ENCODE peak calls at places on chromosomes 1 and 21, in nine cellular contexts. J, H, N, E, Z, Y, U, A and B are unnamed samples.

GRCh38 chr1:9590945-9591668 is 2.4 kb downstream of the TMEM201 start:
- DNase-seq in U (no peak), Z (peak), A (no peak), Y (no peak), H (no peak), J (no peak), E (no peak), N (no peak), B (no peak)

GRCh38 chr1:169634877-169635276 is 5.0 kb upstream of the SELP start:
- DNase-seq in Y (no peak), E (no peak), N (no peak), J (no peak), A (no peak), Z (no peak), H (no peak), U (no peak), B (no peak)

GRCh38 chr1:236391008-236391407 is 3.1 kb upstream of the EDARADD start:
- DNase-seq in J (no peak), Z (no peak), Y (no peak), E (no peak), A (peak), N (no peak), U (no peak), H (no peak), B (no peak)

GRCh38 chr1:167186771-167187170 is 33.9 kb upstream of the POU2F1 start:
- DNase-seq in A (no peak), N (no peak), Y (no peak), U (no peak), H (no peak), J (no peak), E (no peak), Z (no peak), B (no peak)

GRCh38 chr1:29555043-29555620 is 318.8 kb downstream of the PTPRU start:
- DNase-seq in Y (no peak), Z (peak), J (no peak), U (no peak), N (no peak), H (no peak), A (no peak), E (no peak), B (no peak)

GRCh38 chr1:230240446-230241076 is 173.5 kb downstream of the GALNT2 start:
- DNase-seq in J (peak), Y (no peak), H (no peak), U (no peak), N (peak), A (no peak), E (no peak), Z (no peak), B (no peak)

GRCh38 chr1:47991187-47991586 is 6.0 kb downstream of the TRABD2B start:
- DNase-seq in H (peak), Y (no peak), N (peak), J (peak), E (peak), Z (no peak), A (no peak), U (no peak), B (no peak)

GRCh38 chr21:26877015-26877414 is 31.8 kb upstream of the ADAMTS1 start:
- DNase-seq in Z (no peak), Y (no peak), H (no peak), N (no peak), A (no peak), E (no peak), U (no peak), J (no peak), B (no peak)

GRCh38 chr1:9680828-9681227 is 29.3 kb downstream of the PIK3CD start:
- DNase-seq in J (no peak), N (no peak), Z (no peak), U (no peak), H (no peak), A (no peak), Y (no peak), E (no peak), B (no peak)

GRCh38 chr1:22563671-22564612 is 653 bp downstream of the EPHA8 start:
- DNase-seq in H (no peak), U (no peak), Z (no peak), J (no peak), N (no peak), Y (no peak), A (no peak), E (no peak), B (no peak)

GRCh38 chr1:27137022-27137542 is 17.8 kb downstream of the SLC9A1 start:
- DNase-seq in E (no peak), H (peak), Y (peak), A (peak), J (no peak), N (no peak), Z (peak), U (peak), B (peak)

GRCh38 chr1:184890539-184890973 is 83.8 kb downstream of the NIBAN1 start:
- DNase-seq in J (no peak), U (no peak), Z (no peak), E (peak), Y (no peak), H (no peak), N (peak), A (no peak), B (peak)

GRCh38 chr21:41121785-41122415 is 46.1 kb upstream of the BACE2 start:
- DNase-seq in Z (peak), H (peak), A (peak), Y (peak), N (peak), J (peak), E (peak), U (peak), B (peak)

GRCh38 chr1:9111357-9111691 is 17.6 kb downstream of the GPR157 start:
- DNase-seq in J (no peak), Y (no peak), E (no peak), N (no peak), H (no peak), A (no peak), U (no peak), Z (no peak), B (no peak)

GRCh38 chr1:226784081-226785049 is 45.3 kb upstream of the ITPKB start:
- DNase-seq in N (peak), A (no peak), H (no peak), E (peak), U (no peak), Z (no peak), J (peak), Y (no peak), B (no peak)

GRCh38 chr1:235041201-235041600 is 87.4 kb downstream of the TOMM20 start:
- DNase-seq in N (no peak), H (no peak), Y (no peak), E (no peak), U (no peak), Z (peak), J (no peak), A (no peak), B (no peak)

GRCh38 chr1:202577381-202577780 is 132.9 kb downstream of the SYT2 start:
- DNase-seq in E (peak), H (peak), Y (no peak), J (peak), A (peak), Z (no peak), U (no peak), N (no peak), B (no peak)

GRCh38 chr1:46205794-46206193 is 2.7 kb downstream of the LURAP1 start:
- DNase-seq in E (no peak), U (no peak), H (no peak), Z (no peak), Y (no peak), A (no peak), J (no peak), N (no peak), B (peak)

GRCh38 chr1:230127105-230128054 is 60.3 kb downstream of the GALNT2 start:
- DNase-seq in Y (no peak), A (peak), N (no peak), U (no peak), Z (no peak), J (no peak), H (peak), E (no peak), B (no peak)

GRCh38 chr1:35454175-35454574 is 103.0 kb downstream of the KIAA0319L start:
- DNase-seq in E (no peak), U (no peak), N (no peak), Z (no peak), A (no peak), H (no peak), J (no peak), Y (no peak), B (no peak)

GRCh38 chr1:89808429-89809117 is 12.3 kb upstream of the LRRC8D start:
- DNase-seq in U (no peak), H (peak), N (peak), Y (no peak), J (peak), E (peak), Z (no peak), A (no peak), B (no peak)

GRCh38 chr21:25938673-25939395 is 204.1 kb downstream of the GABPA start:
- DNase-seq in A (no peak), E (peak), U (no peak), H (peak), N (no peak), Y (no peak), J (no peak), Z (no peak), B (peak)

GRCh38 chr1:223233410-223234163 is 90.5 kb upstream of the TLR5 start:
- DNase-seq in E (peak), A (peak), J (peak), N (peak), Y (no peak), H (peak), Z (no peak), U (no peak), B (peak)

GRCh38 chr1:113452921-113453770 is 62.8 kb downstream of the MAGI3 start:
- DNase-seq in U (peak), N (peak), E (peak), Y (no peak), A (peak), J (peak), H (peak), Z (no peak), B (no peak)

GRCh38 chr1:111570781-111571181 is 48.8 kb upstream of the RAP1A start:
- DNase-seq in U (peak), N (peak), Z (no peak), E (peak), A (peak), H (peak), J (peak), Y (no peak), B (no peak)

GRCh38 chr21:15774590-15774989 is 44.8 kb downstream of the USP25 start:
- DNase-seq in Z (no peak), A (no peak), J (peak), H (no peak), E (peak), N (peak), U (no peak), Y (no peak), B (no peak)

GRCh38 chr1:47558601-47559593 is 121.1 kb downstream of the FOXD2 start:
- DNase-seq in A (no peak), J (no peak), N (no peak), E (no peak), H (no peak), Y (peak), U (peak), Z (no peak), B (no peak)

GRCh38 chr1:170910273-170910672 is 25.1 kb upstream of the MROH9 start:
- DNase-seq in Y (no peak), N (peak), Z (no peak), J (peak), A (no peak), E (peak), H (no peak), U (no peak), B (no peak)
- H3K4me3 ChIP-seq in Y (no peak), N (no peak), Z (no peak), J (no peak), A (no peak), E (no peak), H (no peak), U (no peak), B (no peak)

GRCh38 chr1:3612123-3612522 is 815 bp upstream of the MEGF6 start:
- DNase-seq in J (no peak), U (no peak), E (no peak), Z (no peak), Y (no peak), N (no peak), A (no peak), H (no peak), B (no peak)

GRCh38 chr1:3610165-3610822 is 1.0 kb downstream of the MEGF6 start:
- DNase-seq in A (no peak), N (peak), E (peak), Z (no peak), Y (no peak), J (peak), U (no peak), H (peak), B (no peak)

GRCh38 chr1:3609769-3610157 is 1.5 kb downstream of the MEGF6 start:
- DNase-seq in A (no peak), E (no peak), Z (no peak), U (no peak), H (peak), J (no peak), N (no peak), Y (no peak), B (no peak)

GRCh38 chr1:3611170-3612019 is at the start of gene MEGF6:
- DNase-seq in Y (peak), N (no peak), J (peak), Z (peak), U (peak), E (peak), H (peak), A (peak), B (peak)

GRCh38 chr1:3610823-3611169 is 512 bp downstream of the MEGF6 start:
- DNase-seq in A (no peak), N (no peak), E (no peak), H (peak), Z (no peak), J (no peak), U (no peak), Y (no peak), B (no peak)
- H3K4me3 ChIP-seq in A (no peak), N (no peak), E (peak), H (peak), Z (peak), J (no peak), U (peak), Y (peak), B (peak)

DNA sequence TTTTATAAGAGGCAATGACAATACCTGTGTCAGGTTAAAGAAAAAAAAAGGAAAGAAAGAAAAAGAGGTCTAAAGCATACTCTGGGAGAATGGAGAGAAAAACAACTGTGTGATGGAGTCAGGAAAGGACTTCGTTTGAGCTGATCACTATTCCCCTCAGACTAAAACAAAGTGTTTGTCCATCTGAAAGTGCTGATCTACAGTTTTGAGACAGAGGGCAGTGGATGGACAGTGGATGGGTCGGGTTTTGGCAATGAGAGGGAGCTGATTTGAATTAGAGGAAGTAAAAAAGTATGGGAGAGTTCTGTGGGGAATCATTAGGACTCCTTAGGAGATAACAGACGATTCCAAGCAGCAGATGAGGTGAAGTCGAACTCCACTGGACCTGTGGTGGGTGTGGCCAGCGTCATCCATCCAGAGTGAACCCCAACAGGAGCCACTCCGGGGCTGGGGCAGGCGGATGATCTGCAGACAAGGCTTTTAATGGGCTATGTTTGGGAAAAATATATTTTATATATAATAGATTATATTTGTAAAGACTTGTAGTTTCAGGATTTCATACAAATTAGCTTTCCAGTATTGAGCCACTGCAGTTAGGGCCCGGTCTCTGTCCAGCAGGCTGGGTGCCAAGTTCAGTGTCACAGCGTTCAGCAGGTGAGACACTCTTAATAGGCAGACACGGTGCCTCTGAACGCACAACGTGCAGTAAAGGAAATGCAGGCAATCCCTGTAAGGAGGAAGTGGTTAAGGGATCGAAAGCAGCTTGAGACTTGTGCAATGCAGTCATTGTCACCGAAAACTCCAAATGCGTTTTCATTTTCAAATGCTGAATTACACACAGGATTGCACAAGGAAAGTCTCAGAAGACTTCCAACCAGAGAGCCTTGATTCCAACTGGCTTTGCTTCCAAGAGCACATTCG is 62.1 kb downstream of the PTGS2 start:
- DNase-seq in Y (peak), N (peak), E (peak), J (peak), U (peak), H (no peak), A (no peak), Z (peak), B (peak)
- H3K4me3 ChIP-seq in Y (no peak), N (peak), E (no peak), J (peak), U (no peak), H (no peak), A (no peak), Z (peak), B (peak)

GRCh38 chr1:218349365-218350021 is 4.4 kb downstream of the TGFB2 start:
- DNase-seq in U (no peak), E (no peak), Z (no peak), A (no peak), Y (no peak), N (peak), J (no peak), H (no peak), B (no peak)

GRCh38 chr1:218351617-218352438 is 6.7 kb downstream of the TGFB2 start:
- DNase-seq in H (peak), E (peak), U (no peak), Z (no peak), J (no peak), Y (no peak), N (peak), A (peak), B (no peak)

GRCh38 chr1:218348628-218349185 is 3.6 kb downstream of the TGFB2 start:
- DNase-seq in J (no peak), E (peak), Y (no peak), A (no peak), H (no peak), N (peak), Z (no peak), U (no peak), B (no peak)

GRCh38 chr1:218350022-218350525 is 4.9 kb downstream of the TGFB2 start:
- DNase-seq in Z (no peak), N (no peak), H (no peak), U (no peak), J (no peak), A (no peak), E (no peak), Y (no peak), B (no peak)

GRCh38 chr1:218350909-218351616 is 5.9 kb downstream of the TGFB2 start:
- DNase-seq in A (no peak), U (no peak), E (peak), Y (no peak), Z (no peak), J (peak), N (peak), H (no peak), B (no peak)
- H3K4me3 ChIP-seq in A (no peak), U (no peak), E (peak), Y (no peak), Z (peak), J (no peak), N (peak), H (no peak), B (no peak)

DNA sequence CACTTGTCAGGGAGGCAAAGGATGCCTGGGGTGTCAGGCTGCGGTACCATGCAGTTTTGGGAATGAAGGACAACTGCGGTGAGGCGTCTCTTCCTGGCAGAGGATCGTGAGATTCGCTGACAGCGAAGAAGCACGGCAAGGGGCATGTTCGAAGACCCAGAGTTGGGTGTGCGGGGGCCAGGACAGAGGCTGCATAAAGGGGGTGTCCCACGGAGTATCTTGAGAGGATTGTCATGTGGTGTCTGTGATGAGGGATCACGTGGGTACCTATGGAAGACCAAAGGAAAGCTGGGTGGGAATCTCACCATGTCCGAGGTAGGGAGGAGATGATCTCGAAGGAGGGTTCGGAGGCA is 372 bp downstream of the SLC25A44 start:
- DNase-seq in Y (no peak), U (no peak), E (no peak), J (peak), H (no peak), N (peak), A (no peak), Z (no peak), B (peak)
- H3K4me3 ChIP-seq in Y (peak), U (peak), E (peak), J (peak), H (peak), N (peak), A (peak), Z (peak), B (peak)

GRCh38 chr1:158103275-158103674 is 77.4 kb upstream of the CD1D start:
- DNase-seq in Z (no peak), N (no peak), H (no peak), E (no peak), U (no peak), J (no peak), A (no peak), Y (no peak), B (no peak)
- H3K4me3 ChIP-seq in Z (no peak), N (no peak), H (no peak), E (no peak), U (no peak), J (no peak), A (no peak), Y (no peak), B (no peak)

GRCh38 chr1:244137725-244138124 is 86.6 kb downstream of the ZBTB18 start:
- DNase-seq in E (no peak), N (no peak), U (no peak), Y (no peak), A (peak), J (no peak), Z (no peak), H (no peak), B (no peak)

GRCh38 chr1:244140420-244140819 is 89.3 kb downstream of the ZBTB18 start:
- DNase-seq in Z (no peak), U (no peak), Y (no peak), N (no peak), H (no peak), E (no peak), A (no peak), J (no peak), B (no peak)

GRCh38 chr1:244138399-244138798 is 87.3 kb downstream of the ZBTB18 start:
- DNase-seq in E (no peak), U (no peak), H (no peak), A (no peak), Z (no peak), J (no peak), N (no peak), Y (no peak), B (peak)

GRCh38 chr1:244137261-244137660 is 86.2 kb downstream of the ZBTB18 start:
- DNase-seq in Z (no peak), A (no peak), E (no peak), N (no peak), J (no peak), Y (no peak), U (no peak), H (no peak), B (no peak)
- H3K4me3 ChIP-seq in Z (no peak), A (no peak), E (no peak), N (no peak), J (no peak), Y (no peak), U (no peak), H (no peak), B (peak)

GRCh38 chr1:242002528-242002927 is 3.6 kb upstream of the MAP1LC3C start:
- DNase-seq in J (peak), H (no peak), Y (no peak), Z (no peak), U (no peak), N (no peak), A (no peak), E (no peak), B (no peak)

GRCh38 chr1:241998950-241999495 is at the start of gene MAP1LC3C:
- DNase-seq in Z (no peak), Y (no peak), H (peak), J (no peak), U (no peak), N (no peak), A (no peak), E (no peak), B (no peak)

GRCh38 chr1:241997401-241997800 is 1.5 kb downstream of the MAP1LC3C start:
- DNase-seq in N (no peak), E (no peak), J (peak), Z (no peak), Y (no peak), A (no peak), H (no peak), U (no peak), B (no peak)

GRCh38 chr1:242002072-242002471 is 3.2 kb upstream of the MAP1LC3C start:
- DNase-seq in U (no peak), J (no peak), N (no peak), Y (no peak), H (no peak), E (no peak), A (no peak), Z (no peak), B (no peak)

DNA sequence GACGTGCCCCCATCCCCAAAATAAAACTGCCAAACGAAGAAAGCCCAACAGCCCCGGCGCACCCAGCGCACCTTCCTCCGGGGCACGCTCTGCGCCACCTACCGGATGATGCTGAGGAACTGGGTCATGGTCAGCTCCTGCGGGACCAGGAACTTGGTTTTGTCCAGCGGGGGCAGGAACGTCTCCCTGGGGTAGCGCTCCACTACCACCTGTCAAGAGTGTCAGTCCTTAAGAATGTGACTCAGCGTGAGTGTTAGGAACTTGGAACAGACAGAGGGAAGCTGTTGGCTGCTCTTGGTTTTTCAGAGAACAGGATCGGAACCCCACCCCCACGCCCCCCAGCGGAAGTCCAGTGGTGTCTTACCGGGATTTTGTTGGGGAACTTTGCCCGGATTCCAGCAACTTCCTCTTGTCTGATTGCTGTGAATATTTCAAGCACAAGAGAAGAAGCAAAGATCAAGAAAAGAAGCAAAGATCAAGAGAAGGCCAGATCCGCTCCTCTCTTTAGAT is 431 bp downstream of the MAP1LC3C start:
- DNase-seq in H (peak), Z (peak), E (peak), Y (peak), A (peak), J (peak), N (peak), U (peak), B (peak)
- H3K4me3 ChIP-seq in H (peak), Z (peak), E (peak), Y (no peak), A (peak), J (peak), N (peak), U (peak), B (peak)